ENCODE peak calls at places on chromosomes 4 and X, in four cellular contexts. Z, M, A and U are unnamed samples.

GRCh38 chr4:66235876-66236275 is 565.6 kb upstream of the EPHA5 start:
- DNase-seq in Z (no peak), M (no peak), A (no peak), U (no peak)

GRCh38 chrX:45505214-45505613 is 304.5 kb upstream of the DIPK2B start:
- DNase-seq in Z (no peak), M (peak; percentile 57), A (peak; percentile 61), U (no peak)

GRCh38 chrX:18422325-18422724 is 3.1 kb upstream of the CDKL5 start:
- DNase-seq in Z (no peak), M (peak; percentile 92), A (peak; percentile 94), U (peak; percentile 57)

GRCh38 chr4:57078685-57079521 is 31.3 kb downstream of the IGFBP7 start:
- DNase-seq in Z (no peak), M (no peak), A (no peak), U (no peak)

GRCh38 chr4:95693594-95693993 is 144.8 kb upstream of the UNC5C start:
- DNase-seq in Z (no peak), M (no peak), A (peak; percentile 29), U (no peak)

GRCh38 chr4:143587703-143588102 is 74.2 kb downstream of the SMARCA5 start:
- DNase-seq in Z (no peak), M (peak; percentile 38), A (peak; percentile 14), U (no peak)

GRCh38 chrX:107773206-107773605 is 2.4 kb downstream of the TSC22D3 start:
- DNase-seq in Z (no peak), M (no peak), A (no peak), U (no peak)

GRCh38 chr4:84971319-84971932 is 4.9 kb upstream of the WDFY3 start:
- DNase-seq in Z (no peak), M (peak; percentile 83), A (peak; percentile 81), U (no peak)

GRCh38 chr4:139245590-139245989 is 34.4 kb downstream of the MGARP start:
- DNase-seq in Z (no peak), M (peak; percentile 58), A (no peak), U (no peak)

GRCh38 chrX:12011075-12011474 is 127.2 kb upstream of the FRMPD4 start:
- DNase-seq in Z (no peak), M (peak; percentile 31), A (peak; percentile 10), U (no peak)

GRCh38 chrX:154516655-154517100 is 646 bp upstream of the FAM3A start:
- DNase-seq in Z (no peak), M (peak; percentile 77), A (peak; percentile 85), U (no peak)